ENCODE peak calls at places on chromosome 20, in ten cellular contexts. H, P, U, N, Y, B, T, R, Q and J are unnamed samples.

GRCh38 chr20:54643761-54644160 is 168.4 kb downstream of the DOK5 start:
- DNase-seq in T (peak), Y (no peak), H (peak), P (no peak), U (peak), R (no peak), N (no peak), B (no peak), Q (peak), J (no peak)

GRCh38 chr20:40776702-40777457 is 87.8 kb upstream of the MAFB start:
- DNase-seq in H (no peak), N (no peak), Q (no peak), U (no peak), T (no peak), Y (no peak), R (no peak), B (no peak), P (no peak), J (no peak)

GRCh38 chr20:56202493-56203077 is 45.9 kb upstream of the MC3R start:
- DNase-seq in U (no peak), N (no peak), B (no peak), T (peak), Y (no peak), R (peak), P (no peak), H (no peak), Q (no peak), J (no peak)

GRCh38 chr20:41616228-41616627 is 1.9 kb downstream of the CHD6 start:
- DNase-seq in U (no peak), R (no peak), H (peak), Y (no peak), T (no peak), Q (no peak), B (no peak), P (no peak), N (no peak), J (peak)

GRCh38 chr20:39109933-39110818 is 148.0 kb downstream of the DHX35 start:
- DNase-seq in T (no peak), Q (no peak), U (no peak), P (no peak), Y (no peak), B (no peak), N (no peak), H (no peak), R (no peak), J (no peak)

GRCh38 chr20:34877002-34877264 is 521 bp downstream of the ACSS2 start:
- DNase-seq in Y (no peak), N (no peak), T (no peak), U (no peak), H (no peak), P (no peak), R (no peak), Q (no peak), B (no peak), J (peak)

GRCh38 chr20:20368414-20369352 is 779 bp downstream of the INSM1 start:
- DNase-seq in U (no peak), Q (no peak), R (no peak), Y (no peak), T (no peak), N (no peak), B (no peak), H (no peak), P (no peak), J (no peak)

GRCh38 chr20:46144626-46145025 is 26.5 kb downstream of the CD40 start:
- DNase-seq in R (no peak), H (no peak), Q (no peak), T (no peak), U (no peak), Y (no peak), P (no peak), B (no peak), N (no peak), J (no peak)

GRCh38 chr20:36153754-36154695 is 515 bp upstream of the EPB41L1 start:
- DNase-seq in B (no peak), P (peak), Y (peak), Q (no peak), T (peak), R (peak), U (no peak), H (no peak), N (peak), J (peak)

GRCh38 chr20:51306521-51307358 is 235.8 kb downstream of the NFATC2 start:
- DNase-seq in B (no peak), Q (no peak), Y (peak), U (peak), T (peak), N (peak), H (no peak), R (peak), P (peak), J (peak)

GRCh38 chr20:47574616-47575401 is 73.1 kb downstream of the NCOA3 start:
- DNase-seq in R (peak), Y (no peak), P (no peak), H (no peak), B (no peak), T (peak), N (no peak), U (no peak), Q (no peak), J (peak)

GRCh38 chr20:54028276-54029011 is 42.0 kb downstream of the BCAS1 start:
- DNase-seq in H (no peak), P (no peak), Y (no peak), T (no peak), U (no peak), B (no peak), R (no peak), Q (no peak), N (no peak), J (no peak)

GRCh38 chr20:64039293-64040160 is 3.5 kb downstream of the C20orf204 start:
- DNase-seq in H (no peak), R (no peak), N (no peak), Y (no peak), P (no peak), T (no peak), Q (no peak), U (no peak), B (no peak), J (no peak)
- H3K4me3 ChIP-seq in H (peak), R (peak), N (peak), Y (peak), P (peak), T (peak), Q (peak), U (peak), B (peak), J (peak)

GRCh38 chr20:63471002-63471718 is 1.3 kb downstream of the KCNQ2 start:
- DNase-seq in U (no peak), R (no peak), Q (no peak), Y (no peak), N (no peak), B (no peak), H (no peak), T (no peak), P (no peak), J (no peak)
- H3K4me3 ChIP-seq in U (no peak), R (peak), Q (no peak), Y (no peak), N (no peak), B (no peak), H (no peak), T (no peak), P (no peak), J (peak)

DNA sequence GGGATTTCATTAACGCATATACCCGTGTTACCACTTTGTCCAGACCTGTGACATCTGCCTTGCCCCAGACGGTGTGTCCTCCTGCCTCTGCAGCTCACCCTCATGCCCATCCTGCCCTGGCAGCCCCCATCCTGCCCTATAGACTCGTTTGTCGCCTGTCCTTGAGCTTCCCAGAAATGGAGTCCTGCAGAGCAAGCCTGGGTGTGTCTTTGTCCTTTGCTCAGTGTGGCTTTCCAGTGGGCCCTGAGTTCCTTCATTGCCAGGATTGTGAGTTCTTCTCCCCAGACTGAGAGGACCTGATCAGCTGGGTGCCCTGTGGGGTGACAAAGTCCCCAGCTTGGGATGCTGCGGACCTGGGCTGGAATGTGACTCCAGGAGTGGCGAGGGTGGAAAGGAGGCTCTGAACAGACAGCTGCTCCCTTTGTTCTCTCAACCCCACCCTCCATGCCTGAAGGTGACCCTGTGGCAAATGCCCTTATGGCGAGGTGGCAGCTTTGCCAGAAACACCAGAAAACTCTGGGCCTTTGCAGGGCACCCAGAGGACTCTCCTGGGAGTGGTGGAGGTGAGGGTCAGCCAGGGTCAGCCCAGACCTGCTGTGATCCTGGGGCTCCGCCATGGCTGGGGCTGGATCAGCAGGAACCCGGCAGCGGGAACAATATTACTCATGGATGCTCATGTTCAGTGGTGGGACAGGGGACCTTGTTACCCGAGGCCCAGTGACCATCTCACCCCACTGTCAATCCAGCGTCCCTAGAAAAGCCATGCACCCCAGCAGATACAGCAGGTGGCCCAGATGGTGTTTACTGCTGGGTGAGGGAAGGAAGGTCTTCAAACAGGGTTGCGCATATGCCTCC is 2.5 kb upstream of the CST3 start:
- DNase-seq in Y (no peak), U (no peak), R (no peak), H (no peak), B (no peak), T (no peak), N (no peak), Q (no peak), P (no peak), J (no peak)
- H3K4me3 ChIP-seq in Y (no peak), U (no peak), R (no peak), H (no peak), B (no peak), T (no peak), N (no peak), Q (no peak), P (no peak), J (no peak)

GRCh38 chr20:1805161-1805581 is 90.0 kb upstream of the SIRPA start:
- DNase-seq in T (no peak), B (no peak), Y (no peak), Q (no peak), P (no peak), U (no peak), H (no peak), R (no peak), N (no peak), J (no peak)

GRCh38 chr20:1802385-1803215 is 92.6 kb upstream of the SIRPA start:
- DNase-seq in B (no peak), R (peak), U (no peak), H (no peak), Q (no peak), Y (peak), N (peak), P (peak), T (peak), J (peak)

GRCh38 chr20:1804554-1804956 is 90.7 kb upstream of the SIRPA start:
- DNase-seq in N (no peak), B (no peak), R (no peak), Y (no peak), U (no peak), Q (no peak), H (no peak), T (no peak), P (no peak), J (no peak)

GRCh38 chr20:1803216-1804128 is 91.7 kb upstream of the SIRPA start:
- DNase-seq in Y (no peak), N (peak), H (no peak), P (peak), U (no peak), T (peak), Q (no peak), B (no peak), R (no peak), J (peak)

DNA sequence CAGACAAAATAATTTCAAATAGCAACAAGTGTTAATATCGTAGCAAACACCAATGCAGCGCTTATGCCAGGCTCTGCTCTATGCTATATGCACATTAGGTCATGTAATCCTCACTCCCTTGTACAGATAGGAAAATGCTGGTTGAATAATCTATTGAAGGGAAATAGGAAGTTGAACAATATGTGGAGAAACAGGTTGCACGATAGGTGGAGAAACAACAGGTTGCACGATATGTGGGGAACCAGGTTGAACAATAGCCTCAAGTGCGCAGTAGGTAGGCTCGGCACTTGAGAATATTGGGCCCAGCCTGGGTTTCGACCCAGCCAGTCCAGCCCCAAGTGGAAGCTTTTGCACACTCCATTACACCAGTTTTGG is 91.1 kb upstream of the SIRPA start:
- DNase-seq in R (no peak), H (no peak), B (no peak), Y (no peak), U (no peak), P (no peak), Q (no peak), T (no peak), N (no peak), J (no peak)
- H3K4me3 ChIP-seq in R (no peak), H (no peak), B (no peak), Y (no peak), U (peak), P (peak), Q (no peak), T (no peak), N (peak), J (peak)

DNA sequence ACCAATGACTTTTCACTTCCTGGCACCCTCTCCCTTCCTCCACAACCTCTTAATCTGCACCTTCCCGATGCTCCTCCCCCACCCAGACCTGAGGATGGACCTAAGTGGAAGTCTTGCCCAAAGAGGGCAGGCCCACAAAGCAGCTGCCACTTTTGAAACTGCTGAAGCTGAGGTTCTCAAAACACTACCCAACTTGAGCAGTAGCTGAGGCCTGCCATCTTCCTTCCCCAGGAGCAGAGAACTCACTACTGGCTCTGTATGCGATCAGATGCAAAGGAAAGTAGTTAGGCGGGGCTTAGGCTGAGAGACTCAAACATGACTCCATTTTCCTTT is 1.5 kb downstream of the HM13 start:
- DNase-seq in T (no peak), H (no peak), R (no peak), U (no peak), N (no peak), Q (no peak), Y (no peak), P (no peak), B (no peak), J (no peak)
- H3K4me3 ChIP-seq in T (peak), H (peak), R (peak), U (peak), N (peak), Q (peak), Y (no peak), P (peak), B (peak), J (no peak)

GRCh38 chr20:62233684-62234083 is 4.6 kb upstream of the OSBPL2 start:
- DNase-seq in U (no peak), T (no peak), R (no peak), P (no peak), Y (no peak), N (no peak), H (no peak), Q (no peak), B (no peak), J (no peak)

GRCh38 chr20:62230696-62231095 is 7.6 kb upstream of the OSBPL2 start:
- DNase-seq in R (no peak), Q (no peak), B (no peak), T (no peak), H (no peak), N (no peak), Y (no peak), U (no peak), P (no peak), J (no peak)

GRCh38 chr20:62231292-62231691 is 7.0 kb upstream of the OSBPL2 start:
- DNase-seq in U (no peak), R (no peak), H (no peak), P (no peak), T (no peak), Y (no peak), B (no peak), Q (no peak), N (no peak), J (no peak)

GRCh38 chr20:62232764-62233645 is 5.3 kb upstream of the OSBPL2 start:
- DNase-seq in Q (no peak), H (no peak), R (no peak), U (no peak), B (no peak), P (no peak), N (peak), T (no peak), Y (no peak), J (no peak)

DNA sequence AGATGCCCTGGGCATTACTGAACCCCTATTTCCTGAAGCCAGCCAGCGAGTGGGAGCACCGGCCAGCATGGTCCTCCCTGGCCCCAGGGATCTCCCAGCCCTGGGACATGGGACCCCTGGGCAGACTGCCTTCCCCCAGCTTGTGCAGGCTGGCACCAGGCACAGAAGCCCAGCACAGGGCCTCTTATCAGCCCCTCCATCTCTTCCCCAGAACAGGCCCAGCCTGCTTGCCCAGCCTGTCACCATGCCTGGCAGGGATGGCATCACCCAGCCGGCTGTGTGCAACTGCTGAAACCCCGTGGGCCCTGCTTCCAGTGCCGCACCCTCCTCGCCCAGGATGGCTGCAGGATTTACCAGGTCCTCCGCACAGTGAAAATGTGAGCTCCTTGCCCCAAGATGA is 6.1 kb upstream of the OSBPL2 start:
- DNase-seq in R (no peak), U (no peak), B (no peak), Q (no peak), H (no peak), T (no peak), Y (no peak), P (no peak), N (no peak), J (no peak)
- H3K4me3 ChIP-seq in R (no peak), U (no peak), B (no peak), Q (no peak), H (no peak), T (no peak), Y (no peak), P (no peak), N (no peak), J (no peak)

DNA sequence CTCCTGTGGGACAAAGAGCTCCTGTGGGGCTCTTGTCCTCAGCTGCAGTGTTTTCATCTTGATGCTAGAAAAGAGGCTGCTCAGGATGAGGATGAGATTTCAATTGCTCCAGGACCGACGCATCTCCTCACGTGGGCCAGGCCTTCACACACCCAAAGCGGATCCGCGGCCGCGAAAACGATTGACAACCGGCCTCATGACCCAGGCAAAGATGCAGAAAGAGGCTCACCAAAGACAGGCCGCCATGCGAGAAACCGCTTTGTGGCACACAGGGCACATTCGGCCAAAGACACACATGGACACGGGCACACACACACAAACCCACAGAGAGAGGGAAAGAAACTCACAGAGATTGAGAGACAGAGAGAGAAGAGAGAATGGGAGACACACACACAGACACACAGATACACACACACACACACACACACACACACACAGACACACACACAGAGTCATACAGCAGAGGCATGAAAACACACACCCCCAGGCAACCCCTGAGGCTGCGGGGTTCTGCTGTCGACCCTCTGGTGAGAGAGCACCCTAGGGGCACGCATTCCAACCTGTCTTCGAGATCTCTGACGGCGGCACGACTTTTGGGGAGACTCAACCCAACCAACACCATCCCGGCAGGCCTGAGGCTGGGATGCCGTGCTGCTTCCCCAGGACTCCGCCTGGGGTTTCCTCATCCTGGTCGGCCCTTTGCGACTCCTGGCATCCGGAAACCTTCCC is 168.5 kb upstream of the ZNF337 start:
- DNase-seq in N (no peak), Y (no peak), P (no peak), Q (no peak), R (no peak), T (no peak), H (no peak), B (no peak), U (no peak), J (no peak)
- H3K4me3 ChIP-seq in N (peak), Y (no peak), P (peak), Q (peak), R (peak), T (peak), H (peak), B (peak), U (peak), J (peak)

GRCh38 chr20:31679357-31680285 is 41.9 kb downstream of the COX4I2 start:
- DNase-seq in T (no peak), B (no peak), R (no peak), H (no peak), P (no peak), Q (no peak), Y (no peak), N (no peak), U (no peak), J (no peak)
- H3K4me3 ChIP-seq in T (no peak), B (no peak), R (no peak), H (no peak), P (no peak), Q (no peak), Y (no peak), N (no peak), U (no peak), J (no peak)